ENCODE peak calls at places on chromosomes 4 and X, in six cellular contexts. N is KG1; V is suprapubic skin; I is activated naive CD4-positive, alpha-beta T cell treated with Interleukin-2 at 50 U/mL for 16 hours; F is COLO829; Q is ureter. U is an unnamed sample.

GRCh38 chr4:150583287-150584197 is 1.6 kb downstream of the MAB21L2 start:
- DNase-seq in N (no peak), Q (no peak), I (no peak), F (no peak), V (peak), U (no peak)

GRCh38 chrX:110317079-110317819 is 636 bp downstream of the AMMECR1 start:
- DNase-seq in F (no peak), V (peak), N (no peak), Q (no peak), I (peak), U (no peak)

GRCh38 chr4:142984871-142985585 is 138.9 kb upstream of the INPP4B start:
- DNase-seq in I (no peak), V (no peak), F (peak), Q (no peak), N (no peak), U (no peak)

GRCh38 chrX:16002185-16002584 is 121.2 kb upstream of the GRPR start:
- DNase-seq in N (no peak), Q (no peak), F (no peak), I (no peak), V (no peak), U (no peak)

GRCh38 chrX:66544181-66544580 is 94.7 kb downstream of the EDA2R start:
- DNase-seq in Q (no peak), N (no peak), V (no peak), F (no peak), I (no peak), U (no peak)

GRCh38 chrX:6729581-6729980 is 194.7 kb upstream of the VCX3A start:
- DNase-seq in Q (no peak), V (no peak), I (no peak), N (no peak), F (no peak), U (no peak)

GRCh38 chr4:24278693-24279092 is 305.7 kb downstream of the DHX15 start:
- DNase-seq in I (no peak), N (no peak), F (no peak), V (no peak), Q (no peak), U (peak)

GRCh38 chr4:65437102-65437501 is 233.2 kb downstream of the EPHA5 start:
- DNase-seq in N (no peak), V (no peak), F (no peak), I (no peak), Q (no peak), U (no peak)

GRCh38 chr4:165111906-165112257 is 778 bp downstream of the TMEM192 start:
- DNase-seq in N (no peak), F (no peak), V (no peak), I (no peak), Q (no peak), U (no peak)

GRCh38 chr4:94506822-94507221 is 55.1 kb downstream of the PDLIM5 start:
- DNase-seq in Q (no peak), V (no peak), N (no peak), F (no peak), I (no peak), U (no peak)

GRCh38 chr4:81663368-81663767 is 191.7 kb upstream of the RASGEF1B start:
- DNase-seq in F (no peak), V (no peak), I (no peak), Q (no peak), N (no peak), U (no peak)

GRCh38 chr4:38466401-38466800 is 197.6 kb upstream of the KLF3 start:
- DNase-seq in N (no peak), Q (no peak), V (no peak), I (no peak), F (no peak), U (no peak)

GRCh38 chrX:102627640-102628039 is 23.6 kb upstream of the GPRASP1 start:
- DNase-seq in Q (no peak), N (no peak), F (no peak), I (no peak), V (no peak), U (no peak)

GRCh38 chr4:154314248-154314647 is 177.4 kb downstream of the DCHS2 start:
- DNase-seq in I (no peak), N (no peak), F (peak), Q (no peak), V (no peak), U (peak)

GRCh38 chrX:24082446-24082845 is 27.7 kb downstream of the EIF2S3 start:
- DNase-seq in F (no peak), Q (no peak), N (no peak), V (no peak), I (no peak), U (no peak)

GRCh38 chr4:107046261-107046660 is 10.1 kb upstream of the DKK2 start:
- DNase-seq in N (no peak), Q (no peak), I (no peak), F (no peak), V (no peak), U (no peak)

GRCh38 chr4:25694466-25694865 is 38.8 kb downstream of the SLC34A2 start:
- DNase-seq in Q (no peak), N (no peak), V (no peak), I (no peak), F (peak), U (no peak)

GRCh38 chrX:30653415-30654131 is at the start of gene GK:
- DNase-seq in F (no peak), Q (peak), V (peak), N (no peak), I (no peak), U (no peak)

GRCh38 chrX:111182938-111183337 is 86.9 kb downstream of the PAK3 start:
- DNase-seq in F (no peak), V (no peak), I (no peak), N (no peak), Q (no peak), U (no peak)

GRCh38 chrX:3548743-3549441 is 164.6 kb downstream of the PRKX start:
- DNase-seq in V (no peak), Q (no peak), F (peak), I (no peak), N (no peak), U (peak)

GRCh38 chr4:153259679-153260078 is 55.4 kb downstream of the TRIM2 start:
- DNase-seq in V (no peak), I (no peak), N (no peak), Q (no peak), F (no peak), U (no peak)

GRCh38 chr4:152171556-152171955 is 364.3 kb downstream of the FBXW7 start:
- DNase-seq in V (no peak), F (no peak), I (no peak), Q (no peak), N (no peak), U (no peak)

GRCh38 chrX:46666831-46667230 is 92.1 kb downstream of the SLC9A7 start:
- DNase-seq in N (no peak), V (no peak), I (no peak), Q (no peak), F (no peak), U (no peak)

GRCh38 chr4:48640699-48641098 is 139.4 kb downstream of the FRYL start:
- DNase-seq in F (no peak), I (no peak), N (no peak), V (no peak), Q (no peak), U (no peak)

GRCh38 chrX:76109654-76110053 is 63.2 kb upstream of the PBDC1 start:
- DNase-seq in V (no peak), F (no peak), N (no peak), Q (no peak), I (no peak), U (no peak)

GRCh38 chrX:74606799-74607198 is 7.6 kb downstream of the RLIM start:
- DNase-seq in F (no peak), N (no peak), Q (no peak), I (no peak), V (no peak), U (no peak)

GRCh38 chrX:149129767-149130166 is 375.3 kb downstream of the IDS start:
- DNase-seq in I (no peak), V (no peak), N (no peak), F (no peak), Q (no peak), U (no peak)

GRCh38 chr4:169099775-169100180 is 89.7 kb upstream of the CBR4 start:
- DNase-seq in V (no peak), F (no peak), N (no peak), I (no peak), Q (no peak), U (peak)

GRCh38 chr4:26984896-26985295 is 124.3 kb downstream of the STIM2 start:
- DNase-seq in Q (no peak), F (no peak), V (no peak), N (no peak), I (no peak), U (no peak)